ENCODE peak calls at places on chromosomes 16 and 17, in seven cellular contexts. U, N, W, T, Z, M and I are unnamed samples.

GRCh38 chr17:36545093-36545464 is 360 bp downstream of the GGNBP2 start:
- DNase-seq in U (no peak), N (no peak), W (no peak), T (no peak), Z (peak; percentile 58), M (no peak), I (no peak)

GRCh38 chr16:85916141-85916890 is 17.4 kb downstream of the IRF8 start:
- DNase-seq in U (peak; percentile 18), N (no peak), W (no peak), T (no peak), Z (no peak), M (no peak), I (no peak)

GRCh38 chr17:73546770-73547345 is 97.4 kb downstream of the SDK2 start:
- DNase-seq in U (no peak), N (peak; percentile 33), W (no peak), T (no peak), Z (peak; percentile 38), M (peak; percentile 38), I (no peak)

GRCh38 chr17:81386646-81387234 is 8.5 kb upstream of the BAHCC1 start:
- DNase-seq in U (no peak), N (peak; percentile 44), W (no peak), T (no peak), Z (no peak), M (no peak), I (peak; percentile 43)

GRCh38 chr17:42403150-42403549 is 14.9 kb upstream of the STAT3 start:
- DNase-seq in U (no peak), N (peak; percentile 82), W (no peak), T (peak; percentile 68), Z (no peak), M (peak; percentile 72), I (no peak)

GRCh38 chr17:945672-946071 is 33.9 kb downstream of the NXN start:
- DNase-seq in U (no peak), N (no peak), W (no peak), T (no peak), Z (no peak), M (no peak), I (no peak)

GRCh38 chr17:3827124-3827773 is 18.8 kb downstream of the NCBP3 start:
- DNase-seq in U (peak; percentile 65), N (peak; percentile 75), W (peak; percentile 14), T (peak; percentile 82), Z (peak; percentile 75), M (peak; percentile 80), I (peak; percentile 53)

GRCh38 chr16:21001262-21001661 is 100.7 kb downstream of the LYRM1 start:
- DNase-seq in U (peak; percentile 1), N (peak; percentile 28), W (no peak), T (no peak), Z (peak; percentile 18), M (peak; percentile 37), I (no peak)

GRCh38 chr17:80780381-80781187 is 211.1 kb upstream of the CHMP6 start:
- DNase-seq in U (no peak), N (peak; percentile 70), W (no peak), T (peak; percentile 46), Z (no peak), M (peak; percentile 77), I (no peak)

GRCh38 chr16:87344931-87345631 is 27.9 kb upstream of the C16orf95 start:
- DNase-seq in U (peak; percentile 13), N (peak; percentile 59), W (peak; percentile 8), T (peak; percentile 71), Z (no peak), M (no peak), I (no peak)

GRCh38 chr16:59878999-59879398 is 1144.9 kb upstream of the GOT2 start:
- DNase-seq in U (peak; percentile 53), N (no peak), W (no peak), T (no peak), Z (peak; percentile 13), M (no peak), I (no peak)

GRCh38 chr16:67723151-67723915 is 4.2 kb upstream of the GFOD2 start:
- DNase-seq in U (peak; percentile 84), N (no peak), W (no peak), T (peak; percentile 13), Z (no peak), M (no peak), I (no peak)

GRCh38 chr16:69273009-69273408 is 38.1 kb upstream of the VPS4A start:
- DNase-seq in U (peak; percentile 78), N (no peak), W (no peak), T (no peak), Z (no peak), M (no peak), I (peak; percentile 33)

GRCh38 chr17:57751971-57752905 is 7.1 kb upstream of the CCDC182 start:
- DNase-seq in U (no peak), N (no peak), W (no peak), T (no peak), Z (no peak), M (no peak), I (no peak)

GRCh38 chr16:57998484-57998883 is 2.0 kb downstream of the ZNF319 start:
- DNase-seq in U (peak; percentile 49), N (peak; percentile 71), W (no peak), T (peak; percentile 74), Z (no peak), M (no peak), I (no peak)

GRCh38 chr17:52147431-52147830 is 11.1 kb downstream of the CA10 start:
- DNase-seq in U (peak; percentile 20), N (no peak), W (no peak), T (no peak), Z (no peak), M (peak; percentile 14), I (no peak)

GRCh38 chr17:4850236-4850635 is 17.1 kb downstream of the MINK1 start:
- DNase-seq in U (no peak), N (no peak), W (no peak), T (no peak), Z (no peak), M (no peak), I (no peak)

GRCh38 chr17:50149425-50150353 is 788 bp downstream of the PPP1R9B start:
- DNase-seq in U (peak; percentile 67), N (peak; percentile 62), W (no peak), T (peak; percentile 72), Z (no peak), M (peak; percentile 78), I (no peak)

GRCh38 chr16:66357523-66357928 is 9.0 kb upstream of the CDH5 start:
- DNase-seq in U (peak; percentile 75), N (peak; percentile 23), W (peak; percentile 54), T (no peak), Z (peak; percentile 89), M (peak; percentile 39), I (peak; percentile 92)

GRCh38 chr16:29676989-29677388 is 2.0 kb upstream of the QPRT start:
- DNase-seq in U (no peak), N (no peak), W (no peak), T (no peak), Z (no peak), M (no peak), I (no peak)

GRCh38 chr17:5769936-5770335 is 185.6 kb upstream of the NLRP1 start:
- DNase-seq in U (peak; percentile 38), N (no peak), W (no peak), T (no peak), Z (no peak), M (no peak), I (no peak)

GRCh38 chr16:50479771-50480170 is 68.4 kb upstream of the NKD1 start:
- DNase-seq in U (no peak), N (no peak), W (no peak), T (no peak), Z (no peak), M (no peak), I (no peak)

GRCh38 chr16:8868272-8869211 is at the start of gene CARHSP1:
- DNase-seq in U (peak; percentile 85), N (peak; percentile 91), W (peak; percentile 89), T (peak; percentile 81), Z (peak; percentile 92), M (peak; percentile 97), I (peak; percentile 97)

GRCh38 chr16:87918314-87918713 is 18.0 kb downstream of the CA5A start:
- DNase-seq in U (peak; percentile 26), N (no peak), W (no peak), T (no peak), Z (no peak), M (no peak), I (no peak)

GRCh38 chr17:42107597-42108576 is 4.6 kb downstream of the DHX58 start:
- DNase-seq in U (peak; percentile 54), N (peak; percentile 97), W (peak; percentile 55), T (peak; percentile 92), Z (peak; percentile 88), M (peak; percentile 87), I (peak; percentile 60)

GRCh38 chr17:39753514-39754160 is 15.9 kb downstream of the GRB7 start:
- DNase-seq in U (no peak), N (peak; percentile 74), W (no peak), T (no peak), Z (no peak), M (peak; percentile 88), I (peak; percentile 60)

GRCh38 chr17:75845058-75845711 is 981 bp upstream of the UNC13D start:
- DNase-seq in U (peak; percentile 56), N (peak; percentile 84), W (peak; percentile 15), T (peak; percentile 70), Z (peak; percentile 92), M (peak; percentile 96), I (peak; percentile 91)

GRCh38 chr16:13945734-13946490 is 26.0 kb downstream of the ERCC4 start:
- DNase-seq in U (no peak), N (no peak), W (no peak), T (no peak), Z (no peak), M (no peak), I (no peak)

GRCh38 chr16:23222929-23223328 is 40.4 kb downstream of the SCNN1G start:
- DNase-seq in U (no peak), N (no peak), W (no peak), T (no peak), Z (no peak), M (no peak), I (no peak)

GRCh38 chr17:50828508-50829170 is 6.7 kb upstream of the WFIKKN2 start:
- DNase-seq in U (no peak), N (no peak), W (no peak), T (peak; percentile 8), Z (no peak), M (peak; percentile 71), I (no peak)

GRCh38 chr16:20385844-20386832 is 18.4 kb downstream of the PDILT start:
- DNase-seq in U (peak; percentile 10), N (peak; percentile 67), W (no peak), T (no peak), Z (peak; percentile 65), M (peak; percentile 54), I (peak; percentile 49)

GRCh38 chr16:73319747-73320146 is 271.8 kb upstream of the ZFHX3 start:
- DNase-seq in U (no peak), N (no peak), W (no peak), T (no peak), Z (no peak), M (peak; percentile 23), I (no peak)

GRCh38 chr16:47787695-47788094 is 326.6 kb downstream of the PHKB start:
- DNase-seq in U (peak; percentile 33), N (no peak), W (no peak), T (no peak), Z (no peak), M (no peak), I (no peak)

GRCh38 chr16:49116873-49117272 is 164.8 kb downstream of the CBLN1 start:
- DNase-seq in U (no peak), N (no peak), W (no peak), T (no peak), Z (no peak), M (no peak), I (no peak)

GRCh38 chr17:50779747-50780363 is 12.5 kb upstream of the ANKRD40CL start:
- DNase-seq in U (no peak), N (no peak), W (no peak), T (peak; percentile 80), Z (no peak), M (no peak), I (no peak)